ENCODE peak calls at places on chromosomes 1 and 21, in four cellular contexts. C is Ammon's horn, H is T47D, S is uterus. U is an unnamed sample.

GRCh38 chr1:19450811-19451564 is 34.4 kb downstream of the CAPZB start:
- DNase-seq in C (peak), H (no peak), S (peak), U (no peak)

GRCh38 chr1:218330043-218330623 is 15.0 kb upstream of the TGFB2 start:
- DNase-seq in C (peak), H (peak), S (no peak), U (peak)

GRCh38 chr1:59045636-59046035 is 251.3 kb upstream of the FGGY start:
- DNase-seq in C (no peak), H (no peak), S (no peak), U (no peak)

GRCh38 chr1:12135612-12136011 is 31.2 kb upstream of the TNFRSF1B start:
- DNase-seq in C (no peak), H (no peak), S (no peak), U (no peak)

GRCh38 chr1:19448491-19449439 is 36.6 kb downstream of the CAPZB start:
- DNase-seq in C (peak), H (no peak), S (peak), U (no peak)

GRCh38 chr1:36248250-36248894 is 24.1 kb downstream of the THRAP3 start:
- DNase-seq in C (no peak), H (peak), S (peak), U (no peak)

GRCh38 chr21:31665397-31665796 is 5.9 kb downstream of the SOD1 start:
- DNase-seq in C (peak), H (no peak), S (no peak), U (no peak)

GRCh38 chr1:145999321-146000024 is 3.1 kb upstream of the TXNIP start:
- DNase-seq in C (no peak), H (no peak), S (peak), U (no peak)

GRCh38 chr21:44999972-45000636 is 60.3 kb downstream of the SLX9 start:
- DNase-seq in C (no peak), H (peak), S (no peak), U (no peak)

GRCh38 chr21:26849428-26850115 is 4.4 kb upstream of the ADAMTS1 start:
- DNase-seq in C (peak), H (peak), S (no peak), U (no peak)

GRCh38 chr21:36310016-36310415 is 10.0 kb upstream of the MORC3 start:
- DNase-seq in C (no peak), H (no peak), S (no peak), U (peak)

GRCh38 chr1:223123238-223123976 is 19.6 kb downstream of the TLR5 start:
- DNase-seq in C (peak), H (peak), S (peak), U (peak)

GRCh38 chr1:95023399-95024050 is 49.2 kb downstream of the ALG14 start:
- DNase-seq in C (peak), H (no peak), S (peak), U (no peak)

GRCh38 chr1:3495776-3496745 is 41.6 kb downstream of the ARHGEF16 start:
- DNase-seq in C (no peak), H (no peak), S (no peak), U (no peak)

GRCh38 chr1:26287033-26287711 is 7.3 kb downstream of the SH3BGRL3 start:
- DNase-seq in C (no peak), H (no peak), S (no peak), U (peak)

GRCh38 chr1:161738627-161739287 is 10.8 kb upstream of the DUSP12 start:
- DNase-seq in C (peak), H (peak), S (no peak), U (no peak)

GRCh38 chr1:185973645-185974044 is 239.5 kb downstream of the HMCN1 start:
- DNase-seq in C (no peak), H (peak), S (no peak), U (no peak)

GRCh38 chr1:182614796-182615451 is 10.7 kb upstream of the RGS16 start:
- DNase-seq in C (peak), H (peak), S (peak), U (peak)

GRCh38 chr21:16305686-16306085 is 575.9 kb downstream of the USP25 start:
- DNase-seq in C (peak), H (no peak), S (peak), U (no peak)

GRCh38 chr1:916173-917075 is 7.3 kb upstream of the SAMD11 start:
- DNase-seq in C (no peak), H (no peak), S (peak), U (no peak)

GRCh38 chr21:31781737-31782136 is 49.8 kb upstream of the SCAF4 start:
- DNase-seq in C (peak), H (peak), S (no peak), U (no peak)

GRCh38 chr1:222754386-222755139 is 17.6 kb downstream of the FAM177B start:
- DNase-seq in C (peak), H (no peak), S (peak), U (no peak)

GRCh38 chr1:24233684-24234600 is 46.9 kb upstream of the IFNLR1 start:
- DNase-seq in C (peak), H (no peak), S (no peak), U (no peak)

GRCh38 chr21:16587671-16588379 is 858.0 kb downstream of the USP25 start:
- DNase-seq in C (peak), H (no peak), S (peak), U (no peak)

GRCh38 chr1:198443374-198444233 is 96.9 kb downstream of the ATP6V1G3 start:
- DNase-seq in C (no peak), H (peak), S (no peak), U (no peak)

GRCh38 chr1:38451541-38451993 is 405.0 kb upstream of the POU3F1 start:
- DNase-seq in C (peak), H (no peak), S (no peak), U (no peak)

GRCh38 chr1:12049625-12050024 is 13.5 kb upstream of the TNFRSF8 start:
- DNase-seq in C (no peak), H (peak), S (no peak), U (no peak)

GRCh38 chr21:24759348-24760118 is 847.7 kb downstream of the MRPL39 start:
- DNase-seq in C (no peak), H (peak), S (no peak), U (no peak)

GRCh38 chr1:27773732-27774445 is 870 bp downstream of the STX12 start:
- DNase-seq in C (no peak), H (peak), S (no peak), U (no peak)